ENCODE peak calls at places on chromosomes 1 and 21, in nine cellular contexts. One of them, this sample, is unnamed.

GRCh38 chr1:163035791-163036249 is 33.3 kb upstream of the RGS4 start:
- DNase-seq in tibial artery: no peak
- DNase-seq in coronary artery: no peak
- DNase-seq in neural crest cell: no peak
- DNase-seq in left lung: no peak
- DNase-seq in K562: no peak
- DNase-seq in hepatocyte: no peak
- DNase-seq in GM10248: no peak
- DNase-seq in RWPE1: peak
- DNase-seq in this sample: no peak

GRCh38 chr1:3425486-3426215 is 28.8 kb upstream of the ARHGEF16 start:
- DNase-seq in coronary artery: no peak
- DNase-seq in RWPE1: no peak
- DNase-seq in neural crest cell: no peak
- DNase-seq in hepatocyte: no peak
- DNase-seq in left lung: no peak
- DNase-seq in tibial artery: no peak
- DNase-seq in GM10248: no peak
- DNase-seq in K562: no peak
- DNase-seq in this sample: no peak

GRCh38 chr1:208781391-208782035 is 537.3 kb upstream of the PLXNA2 start:
- DNase-seq in RWPE1: no peak
- DNase-seq in K562: no peak
- DNase-seq in neural crest cell: no peak
- DNase-seq in GM10248: no peak
- DNase-seq in coronary artery: no peak
- DNase-seq in hepatocyte: no peak
- DNase-seq in left lung: no peak
- DNase-seq in tibial artery: no peak
- DNase-seq in this sample: no peak

GRCh38 chr21:44253832-44254700 is 7.6 kb downstream of the DNMT3L start:
- DNase-seq in coronary artery: peak
- DNase-seq in RWPE1: no peak
- DNase-seq in neural crest cell: no peak
- DNase-seq in GM10248: no peak
- DNase-seq in tibial artery: no peak
- DNase-seq in K562: no peak
- DNase-seq in hepatocyte: peak
- DNase-seq in left lung: peak
- DNase-seq in this sample: no peak

GRCh38 chr1:183327429-183328290 is 90.5 kb downstream of the NMNAT2 start:
- DNase-seq in hepatocyte: no peak
- DNase-seq in neural crest cell: no peak
- DNase-seq in coronary artery: no peak
- DNase-seq in tibial artery: peak
- DNase-seq in K562: no peak
- DNase-seq in GM10248: no peak
- DNase-seq in RWPE1: no peak
- DNase-seq in left lung: no peak
- DNase-seq in this sample: no peak

GRCh38 chr21:44618909-44619308 is 7.0 kb downstream of the KRTAP10-8 start:
- DNase-seq in RWPE1: no peak
- DNase-seq in GM10248: no peak
- DNase-seq in tibial artery: no peak
- DNase-seq in K562: no peak
- DNase-seq in neural crest cell: no peak
- DNase-seq in coronary artery: no peak
- DNase-seq in left lung: no peak
- DNase-seq in hepatocyte: no peak
- DNase-seq in this sample: no peak

GRCh38 chr1:40232444-40232843 is 15.3 kb upstream of the TMCO2 start:
- DNase-seq in RWPE1: no peak
- DNase-seq in K562: peak
- DNase-seq in hepatocyte: no peak
- DNase-seq in tibial artery: no peak
- DNase-seq in left lung: no peak
- DNase-seq in neural crest cell: no peak
- DNase-seq in GM10248: peak
- DNase-seq in coronary artery: no peak
- DNase-seq in this sample: no peak

GRCh38 chr1:96519851-96520281 is 201.7 kb upstream of the PTBP2 start:
- DNase-seq in tibial artery: no peak
- DNase-seq in K562: no peak
- DNase-seq in left lung: no peak
- DNase-seq in coronary artery: no peak
- DNase-seq in hepatocyte: no peak
- DNase-seq in GM10248: no peak
- DNase-seq in neural crest cell: peak
- DNase-seq in RWPE1: no peak
- DNase-seq in this sample: no peak

GRCh38 chr1:150574260-150575071 is 4.9 kb downstream of the MCL1 start:
- DNase-seq in coronary artery: no peak
- DNase-seq in left lung: no peak
- DNase-seq in RWPE1: no peak
- DNase-seq in GM10248: no peak
- DNase-seq in tibial artery: no peak
- DNase-seq in neural crest cell: no peak
- DNase-seq in hepatocyte: peak
- DNase-seq in K562: no peak
- DNase-seq in this sample: no peak

GRCh38 chr21:45142469-45142868 is 68.1 kb downstream of the ADARB1 start:
- DNase-seq in left lung: no peak
- DNase-seq in GM10248: no peak
- DNase-seq in K562: peak
- DNase-seq in coronary artery: peak
- DNase-seq in tibial artery: no peak
- DNase-seq in RWPE1: no peak
- DNase-seq in hepatocyte: no peak
- DNase-seq in neural crest cell: no peak
- DNase-seq in this sample: no peak

GRCh38 chr1:16631248-16632043 is 18.1 kb upstream of the NBPF1 start:
- DNase-seq in tibial artery: no peak
- DNase-seq in coronary artery: peak
- DNase-seq in K562: no peak
- DNase-seq in neural crest cell: no peak
- DNase-seq in RWPE1: no peak
- DNase-seq in GM10248: no peak
- DNase-seq in hepatocyte: no peak
- DNase-seq in left lung: peak
- DNase-seq in this sample: peak

GRCh38 chr1:25619101-25619890 is 2.7 kb downstream of the MAN1C1 start:
- DNase-seq in left lung: no peak
- DNase-seq in tibial artery: no peak
- DNase-seq in coronary artery: no peak
- DNase-seq in neural crest cell: peak
- DNase-seq in GM10248: no peak
- DNase-seq in hepatocyte: peak
- DNase-seq in RWPE1: no peak
- DNase-seq in K562: peak
- DNase-seq in this sample: no peak

GRCh38 chr1:180151508-180151907 is 3.2 kb upstream of the QSOX1 start:
- DNase-seq in tibial artery: no peak
- DNase-seq in neural crest cell: no peak
- DNase-seq in hepatocyte: no peak
- DNase-seq in K562: no peak
- DNase-seq in GM10248: no peak
- DNase-seq in RWPE1: peak
- DNase-seq in coronary artery: no peak
- DNase-seq in left lung: no peak
- DNase-seq in this sample: no peak

GRCh38 chr1:176118985-176119384 is 88.1 kb downstream of the COP1 start:
- DNase-seq in coronary artery: no peak
- DNase-seq in left lung: no peak
- DNase-seq in RWPE1: no peak
- DNase-seq in K562: no peak
- DNase-seq in hepatocyte: no peak
- DNase-seq in GM10248: no peak
- DNase-seq in neural crest cell: no peak
- DNase-seq in tibial artery: no peak
- DNase-seq in this sample: no peak

GRCh38 chr1:176122282-176122681 is 84.8 kb downstream of the COP1 start:
- DNase-seq in tibial artery: no peak
- DNase-seq in RWPE1: no peak
- DNase-seq in GM10248: no peak
- DNase-seq in neural crest cell: no peak
- DNase-seq in K562: no peak
- DNase-seq in left lung: no peak
- DNase-seq in hepatocyte: no peak
- DNase-seq in coronary artery: no peak
- DNase-seq in this sample: no peak

GRCh38 chr1:176119549-176119948 is 87.5 kb downstream of the COP1 start:
- DNase-seq in K562: peak
- DNase-seq in neural crest cell: no peak
- DNase-seq in coronary artery: no peak
- DNase-seq in tibial artery: no peak
- DNase-seq in hepatocyte: no peak
- DNase-seq in left lung: no peak
- DNase-seq in RWPE1: no peak
- DNase-seq in GM10248: peak
- DNase-seq in this sample: no peak
- TF ChIP-seq CTCF in K562: no peak
- TF ChIP-seq CTCF in neural crest cell: no peak
- TF ChIP-seq CTCF in coronary artery: no peak
- TF ChIP-seq CTCF in tibial artery: no peak
- TF ChIP-seq CTCF in hepatocyte: peak
- TF ChIP-seq CTCF in left lung: no peak
- TF ChIP-seq CTCF in RWPE1: no peak
- TF ChIP-seq CTCF in GM10248: peak
- TF ChIP-seq CTCF in this sample: no peak

GRCh38 chr1:55505326-55505725 is 290.2 kb upstream of the USP24 start:
- DNase-seq in neural crest cell: no peak
- DNase-seq in tibial artery: no peak
- DNase-seq in hepatocyte: no peak
- DNase-seq in left lung: no peak
- DNase-seq in GM10248: no peak
- DNase-seq in RWPE1: no peak
- DNase-seq in K562: no peak
- DNase-seq in coronary artery: no peak
- DNase-seq in this sample: no peak

GRCh38 chr1:55506686-55507577 is 291.8 kb upstream of the USP24 start:
- DNase-seq in K562: no peak
- DNase-seq in GM10248: no peak
- DNase-seq in hepatocyte: no peak
- DNase-seq in tibial artery: no peak
- DNase-seq in neural crest cell: no peak
- DNase-seq in coronary artery: no peak
- DNase-seq in RWPE1: peak
- DNase-seq in left lung: no peak
- DNase-seq in this sample: no peak

GRCh38 chr1:55500601-55501000 is 285.4 kb upstream of the USP24 start:
- DNase-seq in coronary artery: no peak
- DNase-seq in tibial artery: no peak
- DNase-seq in neural crest cell: no peak
- DNase-seq in hepatocyte: no peak
- DNase-seq in K562: no peak
- DNase-seq in left lung: no peak
- DNase-seq in GM10248: no peak
- DNase-seq in RWPE1: no peak
- DNase-seq in this sample: no peak

GRCh38 chr1:55504306-55504706 is 289.1 kb upstream of the USP24 start:
- DNase-seq in RWPE1: no peak
- DNase-seq in tibial artery: no peak
- DNase-seq in GM10248: no peak
- DNase-seq in coronary artery: no peak
- DNase-seq in hepatocyte: peak
- DNase-seq in K562: no peak
- DNase-seq in left lung: no peak
- DNase-seq in neural crest cell: no peak
- DNase-seq in this sample: no peak

DNA sequence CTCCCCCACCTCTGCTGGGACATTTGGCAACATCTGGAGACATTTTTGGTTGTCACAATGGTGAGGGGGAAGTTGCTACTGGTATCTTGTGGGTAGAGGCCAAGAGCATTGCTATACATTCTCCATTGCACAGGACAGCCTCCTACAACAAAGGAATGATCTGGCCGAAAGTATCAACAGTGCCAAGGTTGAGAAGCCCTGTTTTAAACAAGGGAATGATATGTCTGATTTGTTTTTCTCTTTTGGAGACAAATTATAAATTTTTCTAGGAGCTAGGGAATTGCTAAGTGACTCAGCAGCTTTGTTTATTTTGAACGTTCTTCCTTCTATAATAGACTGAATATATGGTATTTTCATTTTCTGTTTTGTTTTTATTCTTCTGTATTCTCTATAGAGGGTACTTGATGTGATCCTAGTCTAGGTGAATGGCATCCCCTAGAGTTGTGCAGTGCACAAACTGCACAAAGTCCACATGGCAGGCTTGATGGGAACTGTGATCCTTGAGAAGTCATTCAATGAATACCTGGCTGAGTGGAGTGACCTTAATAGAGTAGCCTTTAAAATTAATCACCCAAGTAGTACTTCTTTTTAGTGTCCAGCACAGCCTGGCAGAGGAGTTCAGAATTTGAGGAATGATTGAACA is 288.6 kb upstream of the USP24 start:
- DNase-seq in tibial artery: no peak
- DNase-seq in RWPE1: no peak
- DNase-seq in coronary artery: no peak
- DNase-seq in neural crest cell: no peak
- DNase-seq in left lung: no peak
- DNase-seq in GM10248: no peak
- DNase-seq in K562: no peak
- DNase-seq in hepatocyte: no peak
- DNase-seq in this sample: no peak
- TF ChIP-seq CTCF in tibial artery: no peak
- TF ChIP-seq CTCF in RWPE1: no peak
- TF ChIP-seq CTCF in coronary artery: no peak
- TF ChIP-seq CTCF in neural crest cell: no peak
- TF ChIP-seq CTCF in left lung: no peak
- TF ChIP-seq CTCF in GM10248: no peak
- TF ChIP-seq CTCF in K562: no peak
- TF ChIP-seq CTCF in hepatocyte: no peak
- TF ChIP-seq CTCF in this sample: no peak

GRCh38 chr21:38712076-38712475 is 93.7 kb upstream of the ETS2 start:
- DNase-seq in coronary artery: no peak
- DNase-seq in tibial artery: peak
- DNase-seq in RWPE1: peak
- DNase-seq in neural crest cell: peak
- DNase-seq in K562: peak
- DNase-seq in left lung: no peak
- DNase-seq in hepatocyte: peak
- DNase-seq in GM10248: no peak
- DNase-seq in this sample: no peak
- TF ChIP-seq CTCF in coronary artery: peak
- TF ChIP-seq CTCF in tibial artery: peak
- TF ChIP-seq CTCF in RWPE1: peak
- TF ChIP-seq CTCF in neural crest cell: peak
- TF ChIP-seq CTCF in K562: peak
- TF ChIP-seq CTCF in left lung: peak
- TF ChIP-seq CTCF in hepatocyte: peak
- TF ChIP-seq CTCF in GM10248: peak
- TF ChIP-seq CTCF in this sample: no peak

DNA sequence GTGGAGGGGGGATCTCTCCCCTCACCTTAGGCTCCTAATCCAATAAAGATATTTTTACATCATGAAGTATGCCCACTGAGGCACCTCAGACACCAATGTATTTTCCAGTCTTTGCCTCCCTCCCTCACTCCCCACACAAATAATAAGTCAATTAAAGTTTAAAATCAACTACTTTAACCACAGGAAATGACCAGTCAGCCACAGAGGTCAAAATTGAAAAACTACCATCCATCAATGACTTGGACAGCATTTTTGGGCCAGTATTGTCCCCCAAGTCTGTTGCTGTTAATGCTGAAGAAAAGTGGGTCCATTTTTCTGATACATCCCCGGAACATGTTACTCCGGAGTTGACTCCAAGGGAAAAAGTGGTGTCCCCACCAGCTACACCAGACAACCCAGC is 70.6 kb upstream of the DYNLT5 start:
- DNase-seq in GM10248: no peak
- DNase-seq in hepatocyte: no peak
- DNase-seq in coronary artery: no peak
- DNase-seq in left lung: no peak
- DNase-seq in RWPE1: no peak
- DNase-seq in neural crest cell: no peak
- DNase-seq in K562: no peak
- DNase-seq in tibial artery: no peak
- DNase-seq in this sample: no peak
- TF ChIP-seq CTCF in GM10248: no peak
- TF ChIP-seq CTCF in hepatocyte: no peak
- TF ChIP-seq CTCF in coronary artery: no peak
- TF ChIP-seq CTCF in left lung: no peak
- TF ChIP-seq CTCF in RWPE1: no peak
- TF ChIP-seq CTCF in neural crest cell: no peak
- TF ChIP-seq CTCF in K562: no peak
- TF ChIP-seq CTCF in tibial artery: no peak
- TF ChIP-seq CTCF in this sample: no peak